ENCODE peak calls at places on chromosomes 1 and 21, in seven cellular contexts. G is AG10803, O is HFF-Myc, T is fibroblast of lung, P is epithelial cell of esophagus, J is GM06990, I is Peyer's patch. L is an unnamed sample.

GRCh38 chr1:182631954-182632353 is 27.8 kb upstream of the RGS16 start:
- DNase-seq in O (no peak), P (no peak), G (no peak), I (no peak), T (no peak), J (no peak), L (no peak)

GRCh38 chr1:81920245-81920740 is 119.6 kb downstream of the ADGRL2 start:
- DNase-seq in G (peak), T (peak), P (peak), J (no peak), O (peak), I (no peak), L (peak)

GRCh38 chr1:170520601-170521000 is 11.4 kb upstream of the GORAB start:
- DNase-seq in P (no peak), T (peak), G (peak), J (no peak), I (no peak), O (no peak), L (no peak)

GRCh38 chr1:18010945-18011344 is 96.7 kb upstream of the IGSF21 start:
- DNase-seq in T (no peak), G (no peak), J (no peak), I (no peak), O (no peak), P (no peak), L (no peak)

GRCh38 chr1:16156848-16157495 is 1.1 kb upstream of the EPHA2 start:
- DNase-seq in G (no peak), T (peak), O (no peak), I (no peak), J (no peak), P (peak), L (no peak)

GRCh38 chr21:45135122-45135521 is 60.7 kb downstream of the ADARB1 start:
- DNase-seq in J (no peak), I (no peak), T (no peak), P (no peak), O (no peak), G (no peak), L (no peak)

GRCh38 chr1:201745023-201745422 is 83.9 kb upstream of the IPO9 start:
- DNase-seq in O (no peak), P (peak), T (peak), I (no peak), J (no peak), G (peak), L (no peak)

GRCh38 chr1:223712856-223713494 is 636 bp downstream of the CAPN2 start:
- DNase-seq in P (no peak), G (no peak), I (peak), J (no peak), O (no peak), T (no peak), L (peak)

GRCh38 chr1:8721681-8722324 is 95.6 kb downstream of the RERE start:
- DNase-seq in T (no peak), G (no peak), P (no peak), I (no peak), J (no peak), O (no peak), L (no peak)

GRCh38 chr1:92473781-92474495 is 12.8 kb downstream of the GFI1 start:
- DNase-seq in T (no peak), O (no peak), G (no peak), I (no peak), J (peak), P (no peak), L (no peak)

GRCh38 chr21:17930102-17930501 is 110.9 kb upstream of the C21orf91 start:
- DNase-seq in J (no peak), P (no peak), O (no peak), G (no peak), T (no peak), I (no peak), L (no peak)

GRCh38 chr1:181392613-181393170 is 90.6 kb upstream of the CACNA1E start:
- DNase-seq in I (no peak), T (no peak), G (no peak), J (no peak), P (peak), O (no peak), L (no peak)

GRCh38 chr1:93681549-93682412 is at the start of gene BCAR3:
- DNase-seq in G (peak), P (peak), J (peak), T (peak), I (peak), O (no peak), L (peak)

GRCh38 chr1:22654692-22655091 is 1.7 kb downstream of the C1QB start:
- DNase-seq in P (peak), G (no peak), J (no peak), T (no peak), O (no peak), I (no peak), L (no peak)

DNA sequence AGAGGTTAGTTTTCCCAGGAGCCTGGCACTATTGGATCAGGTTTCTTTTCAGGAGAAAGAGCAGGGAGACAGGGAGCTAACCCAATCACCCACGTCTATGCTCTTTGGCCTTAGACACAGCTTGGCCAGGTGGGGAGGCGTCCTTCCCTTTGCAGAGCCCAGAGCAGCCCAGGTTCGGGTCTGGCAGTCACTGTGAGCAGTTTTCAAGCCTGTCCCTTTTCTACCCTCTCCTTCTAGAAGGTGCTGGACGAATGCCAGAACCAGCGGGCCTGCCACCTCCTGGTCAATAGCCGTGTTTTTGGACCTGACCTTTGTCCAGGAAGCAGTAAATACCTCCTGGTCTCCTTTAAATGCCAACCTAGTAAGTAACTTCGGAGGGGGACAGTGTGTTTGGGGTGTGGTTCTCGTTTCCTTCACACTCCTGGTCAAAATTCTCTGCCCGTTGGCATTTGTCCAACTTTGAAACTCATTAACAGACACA is 44.9 kb downstream of the EVA1C start:
- DNase-seq in J (no peak), G (peak), T (no peak), P (no peak), I (no peak), O (no peak), L (no peak)
- TF ChIP-seq CTCF in J (no peak), G (no peak), T (peak), P (no peak), I (no peak), O (no peak), L (no peak)

GRCh38 chr1:247857069-247857985 is at the start of gene TRIM58:
- DNase-seq in P (no peak), T (peak), J (peak), O (no peak), G (no peak), I (no peak), L (peak)
- TF ChIP-seq CTCF in P (no peak), T (no peak), J (no peak), O (no peak), G (no peak), I (no peak), L (no peak)

GRCh38 chr1:204357551-204357950 is 2.2 kb downstream of the PLEKHA6 start:
- DNase-seq in T (no peak), I (no peak), P (no peak), O (no peak), J (no peak), G (no peak), L (no peak)
- TF ChIP-seq CTCF in T (no peak), I (no peak), P (no peak), O (no peak), J (peak), G (no peak), L (no peak)

DNA sequence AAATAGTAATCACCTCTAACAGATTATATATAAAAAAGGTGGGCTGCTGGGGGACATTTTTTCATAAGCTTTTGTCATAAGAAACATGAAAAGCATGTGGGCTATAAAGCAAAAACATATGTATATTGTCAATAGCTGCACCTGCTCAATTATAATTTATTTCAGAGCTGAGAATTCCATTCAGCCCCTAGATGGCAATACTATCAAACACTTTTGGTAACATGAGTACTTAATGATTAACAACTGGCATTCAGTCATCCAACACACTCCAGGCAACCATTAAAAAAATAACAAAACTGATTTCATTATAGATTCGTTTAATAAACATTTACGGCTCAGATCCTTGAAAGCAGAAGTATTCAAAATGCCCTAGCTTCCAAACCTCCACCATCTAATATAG is 115.1 kb downstream of the KCTD3 start:
- DNase-seq in P (peak), J (no peak), O (no peak), G (no peak), T (no peak), I (no peak), L (no peak)
- TF ChIP-seq CTCF in P (peak), J (no peak), O (no peak), G (peak), T (no peak), I (peak), L (no peak)

GRCh38 chr1:36097693-36098585 is 9.2 kb downstream of the ADPRS start:
- DNase-seq in T (no peak), P (no peak), J (no peak), O (no peak), I (no peak), G (no peak), L (no peak)

GRCh38 chr1:36094621-36095061 is 5.9 kb downstream of the ADPRS start:
- DNase-seq in O (no peak), J (no peak), T (no peak), P (no peak), G (peak), I (no peak), L (no peak)

GRCh38 chr1:36098650-36099365 is 10.1 kb downstream of the ADPRS start:
- DNase-seq in P (no peak), G (no peak), O (no peak), T (no peak), I (no peak), J (no peak), L (no peak)

GRCh38 chr1:36095760-36096405 is 7.2 kb downstream of the ADPRS start:
- DNase-seq in T (no peak), G (no peak), I (no peak), O (no peak), J (no peak), P (no peak), L (no peak)

GRCh38 chr1:36096500-36097412 is 8.1 kb downstream of the ADPRS start:
- DNase-seq in P (no peak), I (no peak), T (no peak), G (no peak), O (no peak), J (no peak), L (peak)
- TF ChIP-seq CTCF in P (no peak), I (no peak), T (no peak), G (peak), O (peak), J (peak), L (no peak)

GRCh38 chr1:38529337-38529860 is 330.2 kb downstream of the RRAGC start:
- DNase-seq in T (no peak), I (no peak), O (no peak), J (no peak), G (no peak), P (no peak), L (peak)

GRCh38 chr1:38527373-38527966 is 332.1 kb downstream of the RRAGC start:
- DNase-seq in G (no peak), T (no peak), I (peak), O (no peak), J (peak), P (peak), L (no peak)

GRCh38 chr1:38530957-38531356 is 328.6 kb downstream of the RRAGC start:
- DNase-seq in G (no peak), O (no peak), I (no peak), T (no peak), J (no peak), P (no peak), L (no peak)

GRCh38 chr1:38529946-38530345 is 329.6 kb downstream of the RRAGC start:
- DNase-seq in J (no peak), T (no peak), O (no peak), G (no peak), P (no peak), I (no peak), L (no peak)

GRCh38 chr1:38528600-38528999 is 331.0 kb downstream of the RRAGC start:
- DNase-seq in O (no peak), J (no peak), I (no peak), T (no peak), P (no peak), G (no peak), L (no peak)
- TF ChIP-seq CTCF in O (no peak), J (no peak), I (no peak), T (no peak), P (peak), G (no peak), L (no peak)